ENCODE peak calls at places on chromosome 7, in six cellular contexts. K, P, Z, E, I and F are unnamed samples. For H3K4me1, the result is how much of the 10 kb centered on the place peaks cover.

GRCh38 chr7:82428186-82428961 is 15.2 kb downstream of the CACNA2D1 start:
- DNase-seq in I (no peak), P (no peak), K (no peak), Z (no peak), E (peak), F (no peak)

GRCh38 chr7:20019757-20020432 is 197.3 kb downstream of the MACC1 start:
- DNase-seq in I (no peak), P (peak), K (no peak), E (no peak), Z (no peak), F (no peak)

GRCh38 chr7:111138196-111138569 is 47.3 kb downstream of the LRRN3 start:
- DNase-seq in I (peak), P (no peak), Z (peak), E (peak), K (peak), F (no peak)

GRCh38 chr7:7569113-7569527 is 2.4 kb downstream of the MIOS start:
- DNase-seq in Z (no peak), K (no peak), E (no peak), I (peak), P (peak), F (no peak)

GRCh38 chr7:130938661-130939060 is 204.7 kb upstream of the KLF14 start:
- DNase-seq in K (no peak), E (peak), I (no peak), Z (no peak), P (no peak), F (no peak)

GRCh38 chr7:116455499-116455898 is 44.0 kb upstream of the CAV2 start:
- DNase-seq in P (no peak), E (no peak), K (no peak), Z (no peak), I (no peak), F (no peak)

GRCh38 chr7:70392282-70392681 is 739.7 kb upstream of the GALNT17 start:
- DNase-seq in E (peak), K (no peak), Z (no peak), P (no peak), I (no peak), F (no peak)

GRCh38 chr7:111264111-111264868 is 173.4 kb downstream of the LRRN3 start:
- DNase-seq in Z (no peak), I (no peak), E (no peak), P (no peak), K (no peak), F (no peak)

GRCh38 chr7:8938036-8938435 is 504.6 kb downstream of the NXPH1 start:
- DNase-seq in E (no peak), K (no peak), P (no peak), Z (no peak), I (no peak), F (no peak)

GRCh38 chr7:6651866-6652445 is 14.8 kb downstream of the ZNF316 start:
- DNase-seq in P (no peak), Z (no peak), K (no peak), I (no peak), E (no peak), F (no peak)

GRCh38 chr7:74606101-74606908 is 51.2 kb upstream of the GTF2I start:
- DNase-seq in E (peak), K (peak), I (peak), Z (peak), P (peak), F (no peak)

GRCh38 chr7:2036786-2037185 is 196.0 kb downstream of the MAD1L1 start:
- DNase-seq in E (no peak), K (no peak), P (no peak), I (no peak), Z (no peak), F (no peak)

GRCh38 chr7:105885386-105886111 is 9.2 kb upstream of the ATXN7L1 start:
- DNase-seq in E (peak), I (peak), P (no peak), Z (peak), K (no peak), F (no peak)

GRCh38 chr7:158973440-158973839 is 117.1 kb downstream of the DYNC2I1 start:
- DNase-seq in I (peak), P (peak), E (no peak), Z (peak), K (no peak), F (no peak)

GRCh38 chr7:112143151-112143550 is 63.0 kb downstream of the DOCK4 start:
- DNase-seq in P (no peak), K (no peak), E (peak), Z (no peak), I (no peak), F (no peak)

GRCh38 chr7:106358103-106358663 is 73.4 kb upstream of the NAMPT start:
- DNase-seq in P (no peak), I (no peak), Z (no peak), K (no peak), E (peak), F (no peak)

GRCh38 chr7:19145429-19146201 is 394 bp upstream of the FERD3L start:
- DNase-seq in E (no peak), K (no peak), I (no peak), Z (no peak), P (no peak), F (no peak)

GRCh38 chr7:106377847-106378361 is 93.1 kb upstream of the NAMPT start:
- DNase-seq in P (no peak), K (no peak), Z (no peak), I (no peak), E (no peak), F (no peak)

GRCh38 chr7:46244752-46245151 is 323.7 kb upstream of the IGFBP3 start:
- DNase-seq in E (peak), I (no peak), K (no peak), Z (no peak), P (no peak), F (no peak)

GRCh38 chr7:150948791-150949251 is 29.3 kb downstream of the KCNH2 start:
- DNase-seq in E (no peak), K (no peak), Z (no peak), P (no peak), I (no peak), F (no peak)

GRCh38 chr7:132708501-132708900 is 132.2 kb upstream of the PLXNA4 start:
- DNase-seq in K (no peak), Z (no peak), I (no peak), E (no peak), P (no peak), F (no peak)

GRCh38 chr7:38427279-38427955 is 154.0 kb upstream of the TARP start:
- DNase-seq in P (no peak), K (no peak), E (no peak), Z (no peak), I (no peak), F (no peak)

GRCh38 chr7:33650828-33651227 is 254.5 kb upstream of the BMPER start:
- DNase-seq in Z (no peak), I (no peak), P (no peak), K (no peak), E (no peak), F (no peak)

GRCh38 chr7:1060315-1061080 is 16.2 kb downstream of the GPR146 start:
- DNase-seq in Z (no peak), I (peak), P (no peak), K (no peak), E (no peak), F (peak)

GRCh38 chr7:106425017-106425719 is 140.4 kb upstream of the NAMPT start:
- DNase-seq in K (peak), E (peak), Z (peak), I (peak), P (no peak), F (no peak)

GRCh38 chr7:91089382-91089963 is 174.8 kb upstream of the FZD1 start:
- DNase-seq in P (peak), E (peak), Z (no peak), K (no peak), I (peak), F (no peak)

GRCh38 chr7:26525413-26526287 is 234.0 kb downstream of the SNX10 start:
- DNase-seq in I (no peak), K (peak), E (no peak), Z (peak), P (no peak), F (no peak)

GRCh38 chr7:117173001-117173400 is 149.9 kb downstream of the WNT2 start:
- DNase-seq in Z (no peak), P (no peak), K (no peak), E (no peak), I (no peak), F (no peak)

GRCh38 chr7:26860361-26860760 is 4.0 kb downstream of the SKAP2 start:
- DNase-seq in P (no peak), K (peak), E (no peak), I (no peak), Z (peak), F (no peak)

GRCh38 chr7:40403664-40404476 is 269.1 kb downstream of the SUGCT start:
- DNase-seq in I (no peak), Z (no peak), E (no peak), K (no peak), P (no peak), F (peak)

GRCh38 chr7:15864260-15864991 is 177.9 kb upstream of the MEOX2 start:
- DNase-seq in E (peak), K (no peak), I (no peak), Z (no peak), P (no peak), F (no peak)

GRCh38 chr7:157358041-157358752 is 21.4 kb downstream of the DNAJB6 start:
- DNase-seq in I (peak), P (no peak), Z (no peak), E (no peak), K (no peak), F (no peak)

DNA sequence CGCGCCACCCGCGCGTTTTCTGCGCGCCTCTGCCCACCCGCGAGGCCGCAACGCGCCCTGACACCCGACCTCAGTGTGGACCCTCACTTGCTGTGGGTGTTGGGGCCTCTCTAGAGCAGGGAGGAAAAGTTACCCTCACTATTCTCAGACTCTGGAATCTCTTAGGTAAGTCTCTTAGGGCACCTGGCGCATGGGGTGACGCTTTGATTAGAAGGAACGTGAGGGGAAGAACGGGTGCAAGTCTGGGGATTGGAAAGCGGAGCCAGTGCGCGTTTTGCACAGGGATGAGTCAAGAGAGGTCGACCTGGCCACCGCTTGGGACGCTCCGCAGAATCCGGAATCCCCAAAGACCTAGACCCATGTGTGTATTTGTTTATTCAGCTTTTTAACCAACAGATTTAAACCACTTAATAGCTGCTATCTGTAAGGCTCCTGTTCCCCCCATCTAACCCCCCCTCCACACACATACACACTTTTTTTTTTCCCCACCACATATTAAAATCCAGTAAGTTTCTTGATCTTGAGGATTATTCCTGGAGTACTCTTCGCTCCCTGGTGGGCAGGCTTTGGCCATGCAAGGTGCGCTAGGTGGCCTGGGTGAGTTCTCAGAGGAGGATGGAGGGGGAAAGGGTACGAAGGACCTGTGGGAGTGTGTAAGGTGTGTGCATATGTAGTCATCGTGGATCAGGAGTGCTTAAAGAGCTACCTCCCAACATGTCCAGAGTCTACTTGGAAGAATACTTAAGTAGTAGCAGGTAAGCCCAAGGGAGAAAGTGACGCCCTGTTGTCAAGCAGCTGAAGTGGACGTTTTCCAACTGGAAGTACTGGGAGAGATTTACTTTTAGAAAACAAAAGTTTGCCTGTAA is 169.1 kb upstream of the PPP1R3A start:
- DNase-seq in Z (peak), P (no peak), K (peak), I (no peak), E (peak), F (no peak)
- H3K4me3 ChIP-seq in Z (peak), P (no peak), K (peak), I (no peak), E (peak), F (no peak)

DNA sequence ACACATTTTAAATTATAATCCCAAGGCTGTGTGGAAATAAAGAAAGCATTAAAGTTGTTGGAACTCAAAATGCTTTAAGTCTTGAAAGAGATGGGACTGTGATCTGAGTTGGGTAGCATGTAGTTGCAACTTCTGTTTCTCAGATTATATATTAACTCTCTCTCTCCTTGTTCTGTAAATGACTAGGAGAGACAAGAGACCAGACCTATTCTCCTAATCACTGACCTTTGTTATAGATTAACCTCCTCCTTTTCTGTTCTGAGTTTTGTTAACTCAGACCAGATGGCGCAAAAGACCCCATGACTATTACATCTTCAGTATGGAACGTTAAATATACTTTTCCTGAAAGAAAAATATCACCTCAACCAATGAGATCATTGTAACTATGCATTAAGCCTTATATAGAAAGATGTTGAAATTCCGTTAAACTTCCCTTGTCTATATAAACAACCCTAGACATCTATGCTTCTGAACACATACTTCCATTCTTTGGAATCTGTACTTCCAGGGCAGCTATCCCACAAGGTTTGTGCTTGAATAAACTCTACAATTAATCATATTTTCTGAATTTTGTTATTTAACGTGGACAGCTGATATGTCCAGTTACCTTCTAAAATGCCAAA is 143.5 kb upstream of the TRIM24 start:
- DNase-seq in E (no peak), I (no peak), P (no peak), K (no peak), Z (no peak), F (peak)
- H3K4me1 ChIP-seq in E (under half), I (under half), P (under half), K (under half), Z (under half), F (under half)

GRCh38 chr7:140640727-140641531 is at the start of gene DENND2A:
- DNase-seq in P (no peak), E (peak), K (peak), I (peak), Z (peak), F (peak)
- H3K4me3 ChIP-seq in P (no peak), E (peak), K (peak), I (no peak), Z (peak), F (peak)

GRCh38 chr7:128406147-128406985 is 3.4 kb downstream of the IMPDH1 start:
- DNase-seq in Z (no peak), P (no peak), I (no peak), E (no peak), K (peak), F (peak)
- H3K4me1 ChIP-seq in Z (half or more), P (under half), I (under half), E (under half), K (under half), F (under half)